ENCODE peak calls at places on chromosome 9, in six cellular contexts. One of them, this sample, is unnamed.

GRCh38 chr9:113875917-113876805 is at the start of gene ZNF618:
- DNase-seq in fibroblast of lung: peak; percentile 29
- DNase-seq in dorsolateral prefrontal cortex: peak; percentile 25
- DNase-seq in H9: no peak
- DNase-seq in stomach: peak; percentile 41
- DNase-seq in adrenal gland: no peak
- DNase-seq in this sample: peak; percentile 33

GRCh38 chr9:36151306-36152210 is 15.0 kb downstream of the GLIPR2 start:
- DNase-seq in H9: no peak
- DNase-seq in stomach: peak; percentile 65
- DNase-seq in dorsolateral prefrontal cortex: no peak
- DNase-seq in adrenal gland: peak; percentile 49
- DNase-seq in fibroblast of lung: peak; percentile 49
- DNase-seq in this sample: no peak

GRCh38 chr9:69180670-69181069 is 6.6 kb downstream of the TJP2 start:
- DNase-seq in dorsolateral prefrontal cortex: no peak
- DNase-seq in adrenal gland: peak; percentile 80
- DNase-seq in fibroblast of lung: peak; percentile 97
- DNase-seq in stomach: peak; percentile 54
- DNase-seq in H9: no peak
- DNase-seq in this sample: peak; percentile 79

GRCh38 chr9:132509921-132510874 is 72.2 kb upstream of the BARHL1 start:
- DNase-seq in dorsolateral prefrontal cortex: no peak
- DNase-seq in stomach: no peak
- DNase-seq in H9: no peak
- DNase-seq in fibroblast of lung: peak; percentile 11
- DNase-seq in adrenal gland: no peak
- DNase-seq in this sample: no peak

GRCh38 chr9:130779153-130779855 is 55.8 kb upstream of the ABL1 start:
- DNase-seq in adrenal gland: no peak
- DNase-seq in stomach: no peak
- DNase-seq in H9: no peak
- DNase-seq in dorsolateral prefrontal cortex: no peak
- DNase-seq in fibroblast of lung: peak; percentile 54
- DNase-seq in this sample: no peak

GRCh38 chr9:109272045-109272444 is 48.8 kb downstream of the EPB41L4B start:
- DNase-seq in dorsolateral prefrontal cortex: no peak
- DNase-seq in H9: no peak
- DNase-seq in stomach: no peak
- DNase-seq in adrenal gland: no peak
- DNase-seq in fibroblast of lung: no peak
- DNase-seq in this sample: no peak

GRCh38 chr9:137575725-137576411 is 2.9 kb downstream of the DPH7 start:
- DNase-seq in H9: no peak
- DNase-seq in adrenal gland: no peak
- DNase-seq in fibroblast of lung: no peak
- DNase-seq in dorsolateral prefrontal cortex: no peak
- DNase-seq in stomach: no peak
- DNase-seq in this sample: no peak

GRCh38 chr9:13648068-13648467 is 368.6 kb upstream of the MPDZ start:
- DNase-seq in fibroblast of lung: no peak
- DNase-seq in dorsolateral prefrontal cortex: no peak
- DNase-seq in adrenal gland: no peak
- DNase-seq in stomach: no peak
- DNase-seq in H9: no peak
- DNase-seq in this sample: no peak

GRCh38 chr9:37936965-37937364 is 33.0 kb upstream of the SLC25A51 start:
- DNase-seq in H9: no peak
- DNase-seq in fibroblast of lung: peak; percentile 84
- DNase-seq in stomach: no peak
- DNase-seq in dorsolateral prefrontal cortex: no peak
- DNase-seq in adrenal gland: peak; percentile 58
- DNase-seq in this sample: no peak

DNA sequence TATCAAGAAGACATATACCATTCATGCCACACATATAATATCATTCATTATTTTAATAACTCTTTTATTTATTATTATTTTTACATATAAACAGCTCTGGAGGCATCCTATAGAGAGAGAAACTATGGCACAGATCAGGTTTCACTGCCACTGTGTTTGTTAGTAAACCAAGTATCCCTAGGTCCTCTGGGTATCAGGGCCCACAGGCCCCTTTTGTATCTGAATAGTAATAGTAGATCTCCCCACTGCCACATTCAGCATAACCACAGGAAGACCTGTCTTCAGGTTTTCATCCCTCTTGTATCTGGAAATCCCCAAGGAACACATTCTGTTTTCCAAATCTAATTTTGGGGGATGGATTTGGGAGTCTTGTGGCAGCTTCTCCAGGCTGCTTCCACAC is 94.0 kb downstream of the SPATA31D1 start:
- DNase-seq in stomach: no peak
- DNase-seq in dorsolateral prefrontal cortex: no peak
- DNase-seq in fibroblast of lung: no peak
- DNase-seq in H9: no peak
- DNase-seq in adrenal gland: no peak
- DNase-seq in this sample: no peak
- TF ChIP-seq CTCF in stomach: no peak
- TF ChIP-seq CTCF in dorsolateral prefrontal cortex: no peak
- TF ChIP-seq CTCF in fibroblast of lung: no peak
- TF ChIP-seq CTCF in H9: no peak
- TF ChIP-seq CTCF in adrenal gland: no peak
- TF ChIP-seq CTCF in this sample: no peak

DNA sequence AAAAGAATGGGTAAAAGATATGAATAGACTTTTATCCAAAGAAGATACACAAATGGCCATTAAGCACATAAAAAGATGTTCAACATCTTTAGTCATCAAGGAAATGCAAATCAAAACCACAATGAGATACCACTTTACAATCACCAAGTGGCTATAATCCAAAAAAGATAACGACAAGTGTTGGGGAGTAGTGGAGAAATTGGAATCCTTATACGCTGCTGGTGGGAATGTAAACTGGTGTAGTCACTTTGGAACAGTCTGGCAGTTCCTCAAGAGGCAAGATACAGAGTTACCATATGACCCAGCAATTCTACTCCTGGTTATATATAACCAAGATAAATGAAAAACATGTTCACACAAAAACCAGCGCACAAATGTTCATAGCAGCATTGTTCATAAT is 234.9 kb downstream of the SPATA31D1 start:
- DNase-seq in adrenal gland: no peak
- DNase-seq in fibroblast of lung: peak; percentile 4
- DNase-seq in H9: no peak
- DNase-seq in dorsolateral prefrontal cortex: no peak
- DNase-seq in stomach: no peak
- DNase-seq in this sample: no peak
- TF ChIP-seq CTCF in adrenal gland: no peak
- TF ChIP-seq CTCF in fibroblast of lung: no peak
- TF ChIP-seq CTCF in H9: no peak
- TF ChIP-seq CTCF in dorsolateral prefrontal cortex: no peak
- TF ChIP-seq CTCF in stomach: no peak
- TF ChIP-seq CTCF in this sample: no peak

GRCh38 chr9:96022445-96023031 is 147.0 kb downstream of the ERCC6L2 start:
- DNase-seq in dorsolateral prefrontal cortex: peak; percentile 16
- DNase-seq in adrenal gland: no peak
- DNase-seq in H9: peak; percentile 80
- DNase-seq in stomach: no peak
- DNase-seq in fibroblast of lung: no peak
- DNase-seq in this sample: no peak

GRCh38 chr9:96026655-96027213 is 151.2 kb downstream of the ERCC6L2 start:
- DNase-seq in dorsolateral prefrontal cortex: no peak
- DNase-seq in H9: no peak
- DNase-seq in stomach: no peak
- DNase-seq in adrenal gland: no peak
- DNase-seq in fibroblast of lung: no peak
- DNase-seq in this sample: no peak

GRCh38 chr9:96029722-96030515 is 154.4 kb downstream of the ERCC6L2 start:
- DNase-seq in adrenal gland: no peak
- DNase-seq in dorsolateral prefrontal cortex: no peak
- DNase-seq in stomach: peak; percentile 59
- DNase-seq in fibroblast of lung: no peak
- DNase-seq in H9: no peak
- DNase-seq in this sample: no peak

GRCh38 chr9:96027271-96028131 is 152.0 kb downstream of the ERCC6L2 start:
- DNase-seq in dorsolateral prefrontal cortex: no peak
- DNase-seq in stomach: no peak
- DNase-seq in adrenal gland: no peak
- DNase-seq in fibroblast of lung: no peak
- DNase-seq in H9: peak; percentile 49
- DNase-seq in this sample: no peak

GRCh38 chr9:96025995-96026572 is 150.6 kb downstream of the ERCC6L2 start:
- DNase-seq in H9: peak; percentile 89
- DNase-seq in dorsolateral prefrontal cortex: peak; percentile 26
- DNase-seq in fibroblast of lung: no peak
- DNase-seq in adrenal gland: no peak
- DNase-seq in stomach: no peak
- DNase-seq in this sample: no peak
- TF ChIP-seq CTCF in H9: peak; percentile 78
- TF ChIP-seq CTCF in dorsolateral prefrontal cortex: no peak
- TF ChIP-seq CTCF in fibroblast of lung: no peak
- TF ChIP-seq CTCF in adrenal gland: no peak
- TF ChIP-seq CTCF in stomach: no peak
- TF ChIP-seq CTCF in this sample: no peak

DNA sequence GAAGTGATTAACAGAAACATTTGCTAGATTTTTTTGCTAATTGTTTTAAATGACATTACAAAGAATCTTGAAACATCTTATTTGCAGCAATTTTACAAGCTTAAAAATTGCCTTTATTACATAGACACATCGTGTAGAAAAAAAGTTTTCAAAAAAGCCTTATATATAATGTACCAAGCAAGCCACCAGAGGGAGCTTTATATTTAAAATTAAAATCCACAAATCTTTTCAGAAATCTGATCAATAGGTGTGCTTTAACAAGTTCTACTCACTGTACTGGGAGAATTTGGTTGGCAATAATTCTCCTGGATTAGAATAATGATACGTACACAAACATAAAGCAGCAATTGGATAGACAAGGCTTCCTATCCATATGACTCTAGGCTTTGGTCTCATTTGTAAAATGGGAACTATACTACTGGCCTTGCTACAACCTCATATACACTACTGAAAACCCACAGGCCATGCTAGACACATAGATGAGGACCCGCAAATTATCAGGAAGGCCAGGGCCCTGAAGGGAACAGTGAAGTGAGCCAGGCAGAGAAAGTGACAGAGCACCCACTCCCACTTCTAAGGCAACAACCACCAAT is 4.8 kb downstream of the PSMB7 start:
- DNase-seq in fibroblast of lung: peak; percentile 51
- DNase-seq in dorsolateral prefrontal cortex: no peak
- DNase-seq in adrenal gland: no peak
- DNase-seq in H9: no peak
- DNase-seq in stomach: no peak
- DNase-seq in this sample: no peak
- TF ChIP-seq CTCF in fibroblast of lung: peak; percentile 36
- TF ChIP-seq CTCF in dorsolateral prefrontal cortex: no peak
- TF ChIP-seq CTCF in adrenal gland: peak; percentile 18
- TF ChIP-seq CTCF in H9: peak; percentile 62
- TF ChIP-seq CTCF in stomach: no peak
- TF ChIP-seq CTCF in this sample: peak; percentile 13

GRCh38 chr9:101028346-101029299 is at the start of gene PLPPR1:
- DNase-seq in stomach: peak; percentile 51
- DNase-seq in fibroblast of lung: peak; percentile 4
- DNase-seq in dorsolateral prefrontal cortex: peak; percentile 85
- DNase-seq in H9: peak; percentile 88
- DNase-seq in adrenal gland: peak; percentile 46
- DNase-seq in this sample: peak; percentile 61
- TF ChIP-seq CTCF in stomach: no peak
- TF ChIP-seq CTCF in fibroblast of lung: no peak
- TF ChIP-seq CTCF in dorsolateral prefrontal cortex: no peak
- TF ChIP-seq CTCF in H9: no peak
- TF ChIP-seq CTCF in adrenal gland: no peak
- TF ChIP-seq CTCF in this sample: no peak

GRCh38 chr9:99326112-99326916 is 104.2 kb downstream of the SEC61B start:
- DNase-seq in fibroblast of lung: no peak
- DNase-seq in adrenal gland: no peak
- DNase-seq in H9: peak; percentile 39
- DNase-seq in dorsolateral prefrontal cortex: no peak
- DNase-seq in stomach: no peak
- DNase-seq in this sample: no peak
- TF ChIP-seq CTCF in fibroblast of lung: no peak
- TF ChIP-seq CTCF in adrenal gland: no peak
- TF ChIP-seq CTCF in H9: peak; percentile 56
- TF ChIP-seq CTCF in dorsolateral prefrontal cortex: no peak
- TF ChIP-seq CTCF in stomach: no peak
- TF ChIP-seq CTCF in this sample: no peak

GRCh38 chr9:71446499-71447411 is 321.6 kb downstream of the CEMIP2 start:
- DNase-seq in dorsolateral prefrontal cortex: peak; percentile 62
- DNase-seq in H9: peak; percentile 90
- DNase-seq in stomach: peak; percentile 27
- DNase-seq in adrenal gland: peak; percentile 39
- DNase-seq in fibroblast of lung: peak; percentile 51
- DNase-seq in this sample: peak; percentile 65
- TF ChIP-seq CTCF in dorsolateral prefrontal cortex: no peak
- TF ChIP-seq CTCF in H9: peak; percentile 55
- TF ChIP-seq CTCF in stomach: no peak
- TF ChIP-seq CTCF in adrenal gland: no peak
- TF ChIP-seq CTCF in fibroblast of lung: peak; percentile 4
- TF ChIP-seq CTCF in this sample: peak; percentile 20

GRCh38 chr9:6739218-6739617 is 18.6 kb upstream of the KDM4C start:
- DNase-seq in adrenal gland: no peak
- DNase-seq in H9: no peak
- DNase-seq in stomach: no peak
- DNase-seq in dorsolateral prefrontal cortex: no peak
- DNase-seq in fibroblast of lung: peak; percentile 32
- DNase-seq in this sample: no peak
- TF ChIP-seq CTCF in adrenal gland: no peak
- TF ChIP-seq CTCF in H9: peak; percentile 46
- TF ChIP-seq CTCF in stomach: peak; percentile 36
- TF ChIP-seq CTCF in dorsolateral prefrontal cortex: peak; percentile 24
- TF ChIP-seq CTCF in fibroblast of lung: peak; percentile 41
- TF ChIP-seq CTCF in this sample: no peak